ENCODE peak calls at places on chromosome 17, in four cellular contexts. I is HCT116, D is fibroblast of lung, E is PC-9. W is an unnamed sample.

GRCh38 chr17:689556-690247 is 24.9 kb downstream of the VPS53 start:
- DNase-seq in E (no peak), I (no peak), D (no peak), W (no peak)

GRCh38 chr17:56489980-56490379 is 103.5 kb upstream of the NOG start:
- DNase-seq in I (no peak), D (no peak), E (no peak), W (no peak)

GRCh38 chr17:33385133-33385532 is 92.0 kb upstream of the ASIC2 start:
- DNase-seq in I (no peak), E (no peak), D (no peak), W (no peak)

GRCh38 chr17:6666077-6666521 is 14.5 kb downstream of the C17orf100 start:
- DNase-seq in E (peak; percentile 67), D (peak; percentile 84), I (peak; percentile 81), W (peak; percentile 74)

GRCh38 chr17:54882950-54883349 is 17.7 kb upstream of the TOM1L1 start:
- DNase-seq in D (no peak), I (no peak), E (no peak), W (no peak)

GRCh38 chr17:67639997-67640396 is 77.7 kb upstream of the NOL11 start:
- DNase-seq in D (peak; percentile 18), I (no peak), E (no peak), W (no peak)

GRCh38 chr17:43877451-43878155 is 29.7 kb downstream of the MPP2 start:
- DNase-seq in D (no peak), I (no peak), E (no peak), W (no peak)

GRCh38 chr17:72071330-72071729 is 49.5 kb upstream of the SOX9 start:
- DNase-seq in E (no peak), D (no peak), I (no peak), W (no peak)

GRCh38 chr17:63946440-63947363 is 14.6 kb upstream of the CD79B start:
- DNase-seq in E (no peak), I (peak; percentile 22), D (peak; percentile 28), W (no peak)

GRCh38 chr17:80478487-80479245 is 2.3 kb upstream of the NPTX1 start:
- DNase-seq in I (no peak), D (no peak), E (no peak), W (no peak)

GRCh38 chr17:27861979-27862378 is 31.2 kb downstream of the LYRM9 start:
- DNase-seq in D (no peak), I (no peak), E (peak; percentile 67), W (peak; percentile 86)

GRCh38 chr17:57327176-57327970 is 71.0 kb downstream of the MSI2 start:
- DNase-seq in E (no peak), D (no peak), I (no peak), W (no peak)

GRCh38 chr17:81329927-81330883 is 35.1 kb upstream of the SLC38A10 start:
- DNase-seq in I (no peak), D (no peak), E (peak; percentile 67), W (no peak)

GRCh38 chr17:65191805-65192740 is 54.9 kb downstream of the RGS9 start:
- DNase-seq in I (peak; percentile 18), D (peak; percentile 47), E (peak; percentile 88), W (peak; percentile 67)

GRCh38 chr17:42586514-42587230 is 9.1 kb upstream of the PSMC3IP start:
- DNase-seq in I (no peak), D (no peak), E (no peak), W (peak; percentile 92)

DNA sequence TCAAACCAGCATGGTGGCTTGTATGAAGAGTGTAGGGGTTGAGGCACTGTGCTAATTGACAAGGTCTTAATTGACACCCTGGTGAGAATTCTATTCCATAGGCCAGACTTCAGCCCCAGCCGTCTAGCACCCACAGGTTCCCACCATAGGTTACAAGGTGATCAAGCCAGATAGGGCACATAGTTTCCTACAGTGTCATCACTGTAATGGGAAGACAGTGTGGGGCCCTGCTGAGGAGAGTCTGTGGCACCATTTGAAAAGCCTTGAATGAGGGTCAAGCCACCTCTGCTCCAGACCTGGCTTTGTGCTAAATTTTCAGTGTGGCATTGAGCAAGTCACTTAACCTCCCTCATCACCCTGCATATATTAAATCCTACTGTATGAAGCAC is 36.2 kb downstream of the YPEL2 start:
- DNase-seq in I (peak; percentile 32), D (no peak), E (peak; percentile 89), W (peak; percentile 28)
- H4K20me1 ChIP-seq in I (no peaks in the 10 kb centered on the region), D (no peaks in the 10 kb centered on the region), E (no peaks in the 10 kb centered on the region), W (no peaks in the 10 kb centered on the region)

DNA sequence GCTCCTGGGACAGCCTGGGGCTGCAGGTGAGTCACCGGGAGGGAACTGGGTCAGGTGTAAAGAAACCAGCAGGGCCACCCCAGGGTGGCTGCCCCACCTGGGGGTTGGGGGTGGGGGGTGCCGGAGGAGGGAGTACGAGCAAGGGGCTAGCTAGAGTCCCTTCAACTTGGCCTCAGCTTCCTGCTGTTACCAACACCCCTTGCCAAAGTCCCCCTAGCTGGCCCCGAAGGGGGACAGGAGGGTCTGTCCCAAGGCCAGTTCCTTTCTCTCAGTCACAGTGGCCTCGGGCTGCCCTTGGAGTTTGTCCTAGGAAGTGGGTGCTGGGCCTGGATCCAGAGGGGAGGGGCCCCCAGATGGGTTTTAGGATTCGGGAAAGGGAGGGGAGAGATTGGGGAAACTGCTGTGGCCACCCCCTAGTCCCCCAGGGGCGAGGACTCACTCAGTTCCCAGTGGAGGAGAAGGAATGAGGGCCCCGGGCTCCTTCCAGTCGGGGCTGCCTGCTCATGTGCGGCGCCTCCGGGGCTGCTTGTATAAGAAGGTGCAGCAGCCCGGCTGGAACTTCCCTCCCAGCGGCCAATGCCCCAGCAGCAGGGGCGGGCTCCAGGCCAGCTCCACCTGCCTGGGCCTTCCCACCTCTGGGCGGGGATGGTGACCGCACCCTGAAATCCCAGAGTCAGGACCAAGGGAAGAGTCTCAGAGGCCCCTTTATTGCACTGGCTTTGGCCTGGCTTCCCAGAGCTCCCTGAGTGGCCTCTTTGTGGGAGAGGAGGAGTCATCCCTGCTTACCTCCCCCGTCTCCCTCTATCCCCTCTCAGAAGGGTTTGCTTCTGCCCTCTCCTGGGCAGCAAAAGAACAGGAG is 7.3 kb downstream of the ARHGAP27 start:
- DNase-seq in E (peak; percentile 99), D (peak; percentile 62), I (peak; percentile 98), W (peak; percentile 97)
- TF ChIP-seq CTCF in E (peak; percentile 71), D (peak; percentile 51), I (peak; percentile 74), W (peak; percentile 64)

GRCh38 chr17:76872874-76873221 is 4.6 kb downstream of the MGAT5B start:
- DNase-seq in E (no peak), D (peak; percentile 5), I (no peak), W (no peak)
- H3K4me2 ChIP-seq in E (peak overlapping the region; percentile 55), D (peak overlapping the region; percentile 15), I (peak overlapping the region; percentile 66), W (peak overlapping the region; percentile 59)

DNA sequence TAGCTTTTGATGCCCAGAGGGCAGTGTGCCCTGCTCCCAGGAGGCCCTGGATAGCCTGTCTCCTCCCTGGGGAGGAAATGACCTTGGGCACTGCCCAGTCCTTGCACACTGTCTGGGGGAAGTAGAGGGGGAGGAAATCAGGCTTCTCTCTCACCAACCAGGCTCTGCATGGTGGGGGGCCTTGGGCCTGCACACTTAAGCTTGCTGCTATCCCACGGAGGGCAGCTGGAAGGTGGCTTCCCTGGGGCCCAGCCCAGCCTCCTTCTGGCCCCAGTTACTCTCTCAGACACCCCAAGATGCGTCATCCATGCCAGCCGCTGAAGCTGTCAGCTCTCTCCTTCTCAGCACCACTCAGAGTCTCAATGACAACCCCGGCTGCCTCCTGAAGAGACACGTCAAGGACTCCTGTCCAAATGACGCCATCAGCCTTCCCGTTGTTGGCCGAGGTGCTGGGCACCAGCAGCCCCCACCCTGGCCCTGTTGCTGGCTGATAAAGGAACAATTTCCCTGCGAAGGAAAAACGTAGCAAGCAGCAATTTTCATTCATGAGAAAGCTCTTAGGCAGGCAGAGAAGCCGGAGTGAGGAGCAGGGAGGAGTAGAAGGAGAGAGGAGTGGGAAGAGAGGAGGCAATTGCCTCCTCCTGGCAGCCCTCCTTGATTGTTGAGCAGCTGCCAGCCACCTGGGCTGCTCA is 95.5 kb downstream of the SDK2 start:
- DNase-seq in D (no peak), I (no peak), E (no peak), W (no peak)
- H4K20me1 ChIP-seq in D (no peaks in the 10 kb centered on the region), I (no peaks in the 10 kb centered on the region), E (no peaks in the 10 kb centered on the region), W (no peaks in the 10 kb centered on the region)